ENCODE peak calls at places on chromosome X, in six cellular contexts. K is activated naive CD4-positive, alpha-beta T cell treated with anti-CD3 and anti-CD28 coated beads, Interleukin-2, amount 10 ng/mL, durations not matched to agents 7 days and 5 days; Y is Kasumi-1; A is testis; P is stomach; Z is NCI-H1105. T is an unnamed sample.

GRCh38 chrX:133307094-133307493 is 88.9 kb upstream of the TFDP3 start:
- DNase-seq in K (no peak), Y (no peak), A (no peak), P (no peak), Z (no peak), T (no peak)

GRCh38 chrX:12263211-12263610 is 124.9 kb downstream of the FRMPD4 start:
- DNase-seq in K (no peak), Y (no peak), A (no peak), P (no peak), Z (no peak), T (peak; percentile 0)

GRCh38 chrX:130523460-130524394 is 121.9 kb downstream of the RBMX2 start:
- DNase-seq in K (no peak), Y (no peak), A (peak; percentile 77), P (peak; percentile 46), Z (peak; percentile 26), T (peak; percentile 2)

GRCh38 chrX:120549483-120550452 is 11.0 kb downstream of the CUL4B start:
- DNase-seq in K (no peak), Y (no peak), A (no peak), P (no peak), Z (no peak), T (peak; percentile 97)

GRCh38 chrX:65522739-65523372 is 11.7 kb downstream of the LAS1L start:
- DNase-seq in K (no peak), Y (peak; percentile 41), A (no peak), P (no peak), Z (no peak), T (peak; percentile 32)

GRCh38 chrX:22396408-22396807 is 123.7 kb downstream of the CBLL2 start:
- DNase-seq in K (no peak), Y (no peak), A (no peak), P (no peak), Z (no peak), T (peak; percentile 59)

GRCh38 chrX:17788439-17788838 is 51.1 kb downstream of the SCML1 start:
- DNase-seq in K (peak; percentile 46), Y (peak; percentile 1), A (peak; percentile 43), P (peak; percentile 39), Z (no peak), T (peak; percentile 24)

GRCh38 chrX:136185409-136186022 is 38.2 kb downstream of the FHL1 start:
- DNase-seq in K (no peak), Y (no peak), A (no peak), P (no peak), Z (no peak), T (peak; percentile 63)

GRCh38 chrX:136258951-136259350 is 7.8 kb upstream of the MAP7D3 start:
- DNase-seq in K (no peak), Y (no peak), A (no peak), P (no peak), Z (no peak), T (no peak)

GRCh38 chrX:36856849-36857248 is 151.3 kb upstream of the FAM47C start:
- DNase-seq in K (no peak), Y (peak; percentile 27), A (no peak), P (no peak), Z (no peak), T (no peak)

GRCh38 chrX:123607806-123608205 is 125.0 kb downstream of the THOC2 start:
- DNase-seq in K (no peak), Y (no peak), A (no peak), P (no peak), Z (no peak), T (no peak)

GRCh38 chrX:148552775-148553174 is 52.4 kb downstream of the AFF2 start:
- DNase-seq in K (no peak), Y (peak; percentile 4), A (no peak), P (no peak), Z (no peak), T (no peak)

GRCh38 chrX:154805696-154806091 is 409 bp upstream of the MPP1 start:
- DNase-seq in K (no peak), Y (no peak), A (no peak), P (no peak), Z (peak; percentile 44), T (peak; percentile 32)

GRCh38 chrX:124651031-124651430 is 304.7 kb downstream of the SH2D1A start:
- DNase-seq in K (no peak), Y (no peak), A (no peak), P (no peak), Z (no peak), T (no peak)

GRCh38 chrX:25742334-25742733 is 395.8 kb upstream of the MAGEB18 start:
- DNase-seq in K (no peak), Y (no peak), A (no peak), P (no peak), Z (no peak), T (no peak)

GRCh38 chrX:103879339-103879738 is 47.3 kb upstream of the RAB9B start:
- DNase-seq in K (no peak), Y (no peak), A (peak; percentile 30), P (no peak), Z (no peak), T (peak; percentile 7)

GRCh38 chrX:17736856-17737706 is at the start of gene SCML1:
- DNase-seq in K (peak; percentile 94), Y (no peak), A (peak; percentile 99), P (peak; percentile 97), Z (peak; percentile 95), T (peak; percentile 98)